ENCODE peak calls at places on chromosomes 1 and 21, in ten cellular contexts. O is EH; L is stromal cell of bone marrow; F is stimulated activated CD4-positive, alpha-beta T cell treated with anti-CD3 and anti-CD28 coated beads, Interleukin-12 subunit alpha, Interleukin-12 subunit beta, amount 100 ng/mL, for 4 hours; R is NCI-H1092 treated with DMSO at 0.1 percent for 48 hours; V is aorta; C is MG63; A is progenitor cell of endocrine pancreas; Q is HT-29; Z is heart right ventricle. E is an unnamed sample.

GRCh38 chr1:56645663-56646330 is 683 bp downstream of the PRKAA2 start:
- DNase-seq in O (no peak), L (no peak), F (no peak), R (peak; percentile 9), V (peak; percentile 78), C (no peak), A (no peak), Q (no peak), Z (no peak), E (peak; percentile 45)

GRCh38 chr1:27071049-27071416 is 58.4 kb upstream of the TENT5B start:
- DNase-seq in O (peak; percentile 63), L (no peak), F (no peak), R (peak; percentile 17), V (no peak), C (no peak), A (no peak), Q (no peak), Z (no peak), E (no peak)

GRCh38 chr1:174118726-174119125 is 40.6 kb upstream of the RABGAP1L start:
- DNase-seq in O (no peak), L (no peak), F (no peak), R (no peak), V (no peak), C (no peak), A (no peak), Q (no peak), Z (no peak), E (no peak)

GRCh38 chr1:85947223-85947622 is 209.3 kb downstream of the COL24A1 start:
- DNase-seq in O (no peak), L (no peak), F (no peak), R (no peak), V (no peak), C (no peak), A (no peak), Q (no peak), Z (no peak), E (no peak)

GRCh38 chr21:45596704-45597318 is 46.7 kb upstream of the PCBP3 start:
- DNase-seq in O (peak; percentile 60), L (no peak), F (peak; percentile 91), R (peak; percentile 50), V (peak; percentile 87), C (peak; percentile 44), A (peak; percentile 75), Q (peak; percentile 68), Z (peak; percentile 64), E (peak; percentile 71)

GRCh38 chr1:206141996-206142395 is 24.8 kb upstream of the AVPR1B start:
- DNase-seq in O (no peak), L (no peak), F (no peak), R (no peak), V (no peak), C (no peak), A (no peak), Q (no peak), Z (no peak), E (no peak)

GRCh38 chr1:24553931-24554330 is 2.0 kb upstream of the NCMAP start:
- DNase-seq in O (no peak), L (no peak), F (no peak), R (no peak), V (no peak), C (no peak), A (no peak), Q (no peak), Z (no peak), E (no peak)

GRCh38 chr21:43971201-43971991 is 40.7 kb upstream of the TRAPPC10 start:
- DNase-seq in O (no peak), L (no peak), F (no peak), R (no peak), V (no peak), C (no peak), A (no peak), Q (no peak), Z (peak; percentile 28), E (no peak)

E was measured in Daoy.